ENCODE peak calls at places on chromosomes 7 and 10, in seven cellular contexts. One of them, this sample, is unnamed.

GRCh38 chr10:71082930-71083329 is 129.4 kb upstream of the UNC5B start:
- DNase-seq in nephron progenitor cell: peak; percentile 7
- DNase-seq in activated CD4-positive, CD25-positive, alpha-beta regulatory T cell: no peak
- DNase-seq in NCI-H1417: no peak
- DNase-seq in NCI-H1092: no peak
- DNase-seq in heart right ventricle: no peak
- DNase-seq in activated T-cell treated with anti-CD3 and anti-CD28 coated beads, Interleukin-2, amount 50 U/mL, for 72 hours: no peak
- DNase-seq in this sample: no peak

GRCh38 chr10:62374862-62375710 is 917 bp downstream of the ZNF365 start:
- DNase-seq in activated CD4-positive, CD25-positive, alpha-beta regulatory T cell: no peak
- DNase-seq in NCI-H1417: no peak
- DNase-seq in heart right ventricle: no peak
- DNase-seq in activated T-cell treated with anti-CD3 and anti-CD28 coated beads, Interleukin-2, amount 50 U/mL, for 72 hours: no peak
- DNase-seq in NCI-H1092: no peak
- DNase-seq in nephron progenitor cell: no peak
- DNase-seq in this sample: no peak

GRCh38 chr7:57388761-57389160 is 61.2 kb upstream of the ZNF716 start:
- DNase-seq in NCI-H1417: no peak
- DNase-seq in NCI-H1092: no peak
- DNase-seq in nephron progenitor cell: no peak
- DNase-seq in heart right ventricle: no peak
- DNase-seq in activated CD4-positive, CD25-positive, alpha-beta regulatory T cell: no peak
- DNase-seq in activated T-cell treated with anti-CD3 and anti-CD28 coated beads, Interleukin-2, amount 50 U/mL, for 72 hours: no peak
- DNase-seq in this sample: no peak

GRCh38 chr10:31133251-31133627 is 101.6 kb upstream of the ZNF438 start:
- DNase-seq in NCI-H1417: no peak
- DNase-seq in NCI-H1092: no peak
- DNase-seq in nephron progenitor cell: no peak
- DNase-seq in activated T-cell treated with anti-CD3 and anti-CD28 coated beads, Interleukin-2, amount 50 U/mL, for 72 hours: no peak
- DNase-seq in heart right ventricle: no peak
- DNase-seq in activated CD4-positive, CD25-positive, alpha-beta regulatory T cell: no peak
- DNase-seq in this sample: no peak

GRCh38 chr7:98034044-98035035 is 44.3 kb upstream of the OCM2 start:
- DNase-seq in nephron progenitor cell: peak; percentile 15
- DNase-seq in NCI-H1417: no peak
- DNase-seq in NCI-H1092: no peak
- DNase-seq in heart right ventricle: no peak
- DNase-seq in activated CD4-positive, CD25-positive, alpha-beta regulatory T cell: no peak
- DNase-seq in activated T-cell treated with anti-CD3 and anti-CD28 coated beads, Interleukin-2, amount 50 U/mL, for 72 hours: no peak
- DNase-seq in this sample: no peak

GRCh38 chr7:229184-229964 is 37.0 kb downstream of the FAM20C start:
- DNase-seq in activated T-cell treated with anti-CD3 and anti-CD28 coated beads, Interleukin-2, amount 50 U/mL, for 72 hours: no peak
- DNase-seq in NCI-H1417: no peak
- DNase-seq in heart right ventricle: peak; percentile 55
- DNase-seq in activated CD4-positive, CD25-positive, alpha-beta regulatory T cell: no peak
- DNase-seq in nephron progenitor cell: no peak
- DNase-seq in NCI-H1092: no peak
- DNase-seq in this sample: no peak

GRCh38 chr7:44277851-44278250 is 47.5 kb downstream of the CAMK2B start:
- DNase-seq in activated CD4-positive, CD25-positive, alpha-beta regulatory T cell: no peak
- DNase-seq in NCI-H1417: no peak
- DNase-seq in activated T-cell treated with anti-CD3 and anti-CD28 coated beads, Interleukin-2, amount 50 U/mL, for 72 hours: no peak
- DNase-seq in nephron progenitor cell: peak; percentile 1
- DNase-seq in NCI-H1092: no peak
- DNase-seq in heart right ventricle: peak; percentile 74
- DNase-seq in this sample: no peak

GRCh38 chr10:24456319-24456718 is 247.4 kb downstream of the KIAA1217 start:
- DNase-seq in nephron progenitor cell: no peak
- DNase-seq in activated CD4-positive, CD25-positive, alpha-beta regulatory T cell: no peak
- DNase-seq in NCI-H1092: no peak
- DNase-seq in heart right ventricle: no peak
- DNase-seq in NCI-H1417: no peak
- DNase-seq in activated T-cell treated with anti-CD3 and anti-CD28 coated beads, Interleukin-2, amount 50 U/mL, for 72 hours: no peak
- DNase-seq in this sample: no peak

GRCh38 chr10:101244321-101245050 is 15.2 kb upstream of the LBX1 start:
- DNase-seq in activated CD4-positive, CD25-positive, alpha-beta regulatory T cell: no peak
- DNase-seq in activated T-cell treated with anti-CD3 and anti-CD28 coated beads, Interleukin-2, amount 50 U/mL, for 72 hours: no peak
- DNase-seq in nephron progenitor cell: no peak
- DNase-seq in NCI-H1092: no peak
- DNase-seq in NCI-H1417: no peak
- DNase-seq in heart right ventricle: no peak
- DNase-seq in this sample: no peak

GRCh38 chr7:73992104-73992562 is 35.8 kb upstream of the ELN start:
- DNase-seq in activated T-cell treated with anti-CD3 and anti-CD28 coated beads, Interleukin-2, amount 50 U/mL, for 72 hours: no peak
- DNase-seq in nephron progenitor cell: peak; percentile 46
- DNase-seq in activated CD4-positive, CD25-positive, alpha-beta regulatory T cell: no peak
- DNase-seq in NCI-H1417: no peak
- DNase-seq in heart right ventricle: peak; percentile 64
- DNase-seq in NCI-H1092: no peak
- DNase-seq in this sample: no peak

GRCh38 chr10:63384675-63385074 is 81.1 kb downstream of the JMJD1C start:
- DNase-seq in NCI-H1092: no peak
- DNase-seq in activated T-cell treated with anti-CD3 and anti-CD28 coated beads, Interleukin-2, amount 50 U/mL, for 72 hours: no peak
- DNase-seq in activated CD4-positive, CD25-positive, alpha-beta regulatory T cell: no peak
- DNase-seq in nephron progenitor cell: no peak
- DNase-seq in NCI-H1417: no peak
- DNase-seq in heart right ventricle: no peak
- DNase-seq in this sample: no peak

GRCh38 chr10:112658900-112659328 is 211.9 kb downstream of the VTI1A start:
- DNase-seq in NCI-H1417: no peak
- DNase-seq in activated T-cell treated with anti-CD3 and anti-CD28 coated beads, Interleukin-2, amount 50 U/mL, for 72 hours: no peak
- DNase-seq in activated CD4-positive, CD25-positive, alpha-beta regulatory T cell: no peak
- DNase-seq in nephron progenitor cell: no peak
- DNase-seq in NCI-H1092: no peak
- DNase-seq in heart right ventricle: no peak
- DNase-seq in this sample: no peak

GRCh38 chr7:100682228-100682741 is 8.7 kb downstream of the GNB2 start:
- DNase-seq in heart right ventricle: no peak
- DNase-seq in NCI-H1092: no peak
- DNase-seq in activated T-cell treated with anti-CD3 and anti-CD28 coated beads, Interleukin-2, amount 50 U/mL, for 72 hours: no peak
- DNase-seq in activated CD4-positive, CD25-positive, alpha-beta regulatory T cell: no peak
- DNase-seq in nephron progenitor cell: no peak
- DNase-seq in NCI-H1417: no peak
- DNase-seq in this sample: no peak

GRCh38 chr7:28570113-28570969 is 158.0 kb downstream of the CREB5 start:
- DNase-seq in NCI-H1417: no peak
- DNase-seq in NCI-H1092: no peak
- DNase-seq in activated CD4-positive, CD25-positive, alpha-beta regulatory T cell: no peak
- DNase-seq in activated T-cell treated with anti-CD3 and anti-CD28 coated beads, Interleukin-2, amount 50 U/mL, for 72 hours: no peak
- DNase-seq in nephron progenitor cell: peak; percentile 38
- DNase-seq in heart right ventricle: no peak
- DNase-seq in this sample: no peak

GRCh38 chr10:78903351-78903940 is 165.3 kb upstream of the ZMIZ1 start:
- DNase-seq in activated T-cell treated with anti-CD3 and anti-CD28 coated beads, Interleukin-2, amount 50 U/mL, for 72 hours: no peak
- DNase-seq in heart right ventricle: no peak
- DNase-seq in NCI-H1417: no peak
- DNase-seq in NCI-H1092: no peak
- DNase-seq in nephron progenitor cell: no peak
- DNase-seq in activated CD4-positive, CD25-positive, alpha-beta regulatory T cell: no peak
- DNase-seq in this sample: no peak

GRCh38 chr10:86411281-86411841 is 44.8 kb upstream of the GRID1 start:
- DNase-seq in NCI-H1092: no peak
- DNase-seq in heart right ventricle: no peak
- DNase-seq in NCI-H1417: no peak
- DNase-seq in activated CD4-positive, CD25-positive, alpha-beta regulatory T cell: no peak
- DNase-seq in activated T-cell treated with anti-CD3 and anti-CD28 coated beads, Interleukin-2, amount 50 U/mL, for 72 hours: no peak
- DNase-seq in nephron progenitor cell: no peak
- DNase-seq in this sample: no peak

GRCh38 chr7:122702872-122703510 is at the start of gene RNF148:
- DNase-seq in NCI-H1417: no peak
- DNase-seq in NCI-H1092: no peak
- DNase-seq in activated CD4-positive, CD25-positive, alpha-beta regulatory T cell: no peak
- DNase-seq in heart right ventricle: no peak
- DNase-seq in nephron progenitor cell: no peak
- DNase-seq in activated T-cell treated with anti-CD3 and anti-CD28 coated beads, Interleukin-2, amount 50 U/mL, for 72 hours: no peak
- DNase-seq in this sample: no peak

GRCh38 chr7:75963383-75963995 is 30.9 kb downstream of the TMEM120A start:
- DNase-seq in NCI-H1417: no peak
- DNase-seq in NCI-H1092: no peak
- DNase-seq in nephron progenitor cell: no peak
- DNase-seq in activated T-cell treated with anti-CD3 and anti-CD28 coated beads, Interleukin-2, amount 50 U/mL, for 72 hours: no peak
- DNase-seq in heart right ventricle: peak; percentile 30
- DNase-seq in activated CD4-positive, CD25-positive, alpha-beta regulatory T cell: no peak
- DNase-seq in this sample: no peak

GRCh38 chr7:98354511-98355249 is 46.2 kb downstream of the BAIAP2L1 start:
- DNase-seq in activated CD4-positive, CD25-positive, alpha-beta regulatory T cell: no peak
- DNase-seq in NCI-H1417: no peak
- DNase-seq in NCI-H1092: no peak
- DNase-seq in activated T-cell treated with anti-CD3 and anti-CD28 coated beads, Interleukin-2, amount 50 U/mL, for 72 hours: no peak
- DNase-seq in heart right ventricle: no peak
- DNase-seq in nephron progenitor cell: no peak
- DNase-seq in this sample: no peak

GRCh38 chr7:135669774-135670173 is 7.5 kb downstream of the STMP1 start:
- DNase-seq in NCI-H1092: no peak
- DNase-seq in nephron progenitor cell: no peak
- DNase-seq in activated CD4-positive, CD25-positive, alpha-beta regulatory T cell: no peak
- DNase-seq in heart right ventricle: no peak
- DNase-seq in activated T-cell treated with anti-CD3 and anti-CD28 coated beads, Interleukin-2, amount 50 U/mL, for 72 hours: no peak
- DNase-seq in NCI-H1417: no peak
- DNase-seq in this sample: no peak

GRCh38 chr10:20855398-20856038 is 41.6 kb downstream of the NEBL start:
- DNase-seq in nephron progenitor cell: no peak
- DNase-seq in activated T-cell treated with anti-CD3 and anti-CD28 coated beads, Interleukin-2, amount 50 U/mL, for 72 hours: no peak
- DNase-seq in NCI-H1092: no peak
- DNase-seq in NCI-H1417: no peak
- DNase-seq in heart right ventricle: no peak
- DNase-seq in activated CD4-positive, CD25-positive, alpha-beta regulatory T cell: no peak
- DNase-seq in this sample: no peak

GRCh38 chr7:2873146-2873545 is 29.0 kb upstream of the GNA12 start:
- DNase-seq in activated CD4-positive, CD25-positive, alpha-beta regulatory T cell: no peak
- DNase-seq in nephron progenitor cell: no peak
- DNase-seq in activated T-cell treated with anti-CD3 and anti-CD28 coated beads, Interleukin-2, amount 50 U/mL, for 72 hours: no peak
- DNase-seq in heart right ventricle: peak; percentile 43
- DNase-seq in NCI-H1417: peak; percentile 89
- DNase-seq in NCI-H1092: no peak
- DNase-seq in this sample: no peak

GRCh38 chr7:158491094-158491493 is 96.5 kb downstream of the PTPRN2 start:
- DNase-seq in nephron progenitor cell: no peak
- DNase-seq in activated CD4-positive, CD25-positive, alpha-beta regulatory T cell: no peak
- DNase-seq in heart right ventricle: no peak
- DNase-seq in NCI-H1092: no peak
- DNase-seq in NCI-H1417: no peak
- DNase-seq in activated T-cell treated with anti-CD3 and anti-CD28 coated beads, Interleukin-2, amount 50 U/mL, for 72 hours: no peak
- DNase-seq in this sample: no peak

GRCh38 chr10:67438605-67439258 is 257.3 kb downstream of the CTNNA3 start:
- DNase-seq in NCI-H1092: no peak
- DNase-seq in NCI-H1417: no peak
- DNase-seq in activated T-cell treated with anti-CD3 and anti-CD28 coated beads, Interleukin-2, amount 50 U/mL, for 72 hours: no peak
- DNase-seq in activated CD4-positive, CD25-positive, alpha-beta regulatory T cell: no peak
- DNase-seq in nephron progenitor cell: no peak
- DNase-seq in heart right ventricle: no peak
- DNase-seq in this sample: no peak

GRCh38 chr7:16889305-16889704 is 7.5 kb upstream of the AGR3 start:
- DNase-seq in heart right ventricle: no peak
- DNase-seq in activated T-cell treated with anti-CD3 and anti-CD28 coated beads, Interleukin-2, amount 50 U/mL, for 72 hours: no peak
- DNase-seq in NCI-H1417: no peak
- DNase-seq in activated CD4-positive, CD25-positive, alpha-beta regulatory T cell: no peak
- DNase-seq in NCI-H1092: no peak
- DNase-seq in nephron progenitor cell: no peak
- DNase-seq in this sample: no peak

GRCh38 chr7:132307465-132307864 is 268.8 kb downstream of the PLXNA4 start:
- DNase-seq in heart right ventricle: no peak
- DNase-seq in nephron progenitor cell: no peak
- DNase-seq in activated CD4-positive, CD25-positive, alpha-beta regulatory T cell: no peak
- DNase-seq in activated T-cell treated with anti-CD3 and anti-CD28 coated beads, Interleukin-2, amount 50 U/mL, for 72 hours: no peak
- DNase-seq in NCI-H1417: no peak
- DNase-seq in NCI-H1092: no peak
- DNase-seq in this sample: no peak

GRCh38 chr7:47383696-47384445 is 198.0 kb downstream of the TNS3 start:
- DNase-seq in heart right ventricle: no peak
- DNase-seq in activated CD4-positive, CD25-positive, alpha-beta regulatory T cell: no peak
- DNase-seq in nephron progenitor cell: no peak
- DNase-seq in activated T-cell treated with anti-CD3 and anti-CD28 coated beads, Interleukin-2, amount 50 U/mL, for 72 hours: no peak
- DNase-seq in NCI-H1092: no peak
- DNase-seq in NCI-H1417: no peak
- DNase-seq in this sample: no peak

GRCh38 chr10:78774614-78774998 is 294.2 kb upstream of the ZMIZ1 start:
- DNase-seq in nephron progenitor cell: no peak
- DNase-seq in NCI-H1092: no peak
- DNase-seq in activated CD4-positive, CD25-positive, alpha-beta regulatory T cell: no peak
- DNase-seq in activated T-cell treated with anti-CD3 and anti-CD28 coated beads, Interleukin-2, amount 50 U/mL, for 72 hours: no peak
- DNase-seq in heart right ventricle: no peak
- DNase-seq in NCI-H1417: no peak
- DNase-seq in this sample: no peak

GRCh38 chr7:151840088-151840910 is 36.6 kb downstream of the PRKAG2 start:
- DNase-seq in nephron progenitor cell: no peak
- DNase-seq in activated CD4-positive, CD25-positive, alpha-beta regulatory T cell: no peak
- DNase-seq in heart right ventricle: no peak
- DNase-seq in NCI-H1417: no peak
- DNase-seq in activated T-cell treated with anti-CD3 and anti-CD28 coated beads, Interleukin-2, amount 50 U/mL, for 72 hours: no peak
- DNase-seq in NCI-H1092: no peak
- DNase-seq in this sample: no peak

GRCh38 chr7:116576350-116577319 is 51.8 kb downstream of the CAV1 start:
- DNase-seq in NCI-H1092: no peak
- DNase-seq in NCI-H1417: no peak
- DNase-seq in nephron progenitor cell: no peak
- DNase-seq in activated T-cell treated with anti-CD3 and anti-CD28 coated beads, Interleukin-2, amount 50 U/mL, for 72 hours: peak; percentile 42
- DNase-seq in heart right ventricle: no peak
- DNase-seq in activated CD4-positive, CD25-positive, alpha-beta regulatory T cell: no peak
- DNase-seq in this sample: peak; percentile 33

GRCh38 chr10:43308986-43309385 is 42.1 kb upstream of the RASGEF1A start:
- DNase-seq in heart right ventricle: no peak
- DNase-seq in nephron progenitor cell: no peak
- DNase-seq in NCI-H1417: no peak
- DNase-seq in activated CD4-positive, CD25-positive, alpha-beta regulatory T cell: no peak
- DNase-seq in activated T-cell treated with anti-CD3 and anti-CD28 coated beads, Interleukin-2, amount 50 U/mL, for 72 hours: no peak
- DNase-seq in NCI-H1092: no peak
- DNase-seq in this sample: no peak

GRCh38 chr10:28503114-28503513 is 29.8 kb upstream of the WAC start:
- DNase-seq in NCI-H1092: peak; percentile 72
- DNase-seq in NCI-H1417: peak; percentile 31
- DNase-seq in activated T-cell treated with anti-CD3 and anti-CD28 coated beads, Interleukin-2, amount 50 U/mL, for 72 hours: no peak
- DNase-seq in nephron progenitor cell: no peak
- DNase-seq in activated CD4-positive, CD25-positive, alpha-beta regulatory T cell: no peak
- DNase-seq in heart right ventricle: peak; percentile 15
- DNase-seq in this sample: no peak

GRCh38 chr10:76429331-76429625 is 997.9 kb downstream of the LRMDA start:
- DNase-seq in activated CD4-positive, CD25-positive, alpha-beta regulatory T cell: no peak
- DNase-seq in heart right ventricle: no peak
- DNase-seq in NCI-H1417: no peak
- DNase-seq in nephron progenitor cell: no peak
- DNase-seq in activated T-cell treated with anti-CD3 and anti-CD28 coated beads, Interleukin-2, amount 50 U/mL, for 72 hours: no peak
- DNase-seq in NCI-H1092: no peak
- DNase-seq in this sample: no peak

GRCh38 chr10:122286872-122287271 is 15.8 kb downstream of the BTBD16 start:
- DNase-seq in NCI-H1417: no peak
- DNase-seq in activated T-cell treated with anti-CD3 and anti-CD28 coated beads, Interleukin-2, amount 50 U/mL, for 72 hours: no peak
- DNase-seq in nephron progenitor cell: peak; percentile 23
- DNase-seq in heart right ventricle: no peak
- DNase-seq in NCI-H1092: no peak
- DNase-seq in activated CD4-positive, CD25-positive, alpha-beta regulatory T cell: no peak
- DNase-seq in this sample: peak; percentile 29

GRCh38 chr10:96377816-96378294 is 19.1 kb upstream of the OPALIN start:
- DNase-seq in heart right ventricle: peak; percentile 39
- DNase-seq in activated T-cell treated with anti-CD3 and anti-CD28 coated beads, Interleukin-2, amount 50 U/mL, for 72 hours: no peak
- DNase-seq in nephron progenitor cell: no peak
- DNase-seq in activated CD4-positive, CD25-positive, alpha-beta regulatory T cell: no peak
- DNase-seq in NCI-H1417: no peak
- DNase-seq in NCI-H1092: no peak
- DNase-seq in this sample: no peak

GRCh38 chr7:24318326-24318725 is 34.3 kb downstream of the NPY start:
- DNase-seq in heart right ventricle: no peak
- DNase-seq in NCI-H1417: no peak
- DNase-seq in activated T-cell treated with anti-CD3 and anti-CD28 coated beads, Interleukin-2, amount 50 U/mL, for 72 hours: no peak
- DNase-seq in activated CD4-positive, CD25-positive, alpha-beta regulatory T cell: no peak
- DNase-seq in NCI-H1092: no peak
- DNase-seq in nephron progenitor cell: peak; percentile 4
- DNase-seq in this sample: no peak

GRCh38 chr10:43781480-43782361 is 133.0 kb upstream of the ZNF32 start:
- DNase-seq in nephron progenitor cell: no peak
- DNase-seq in activated T-cell treated with anti-CD3 and anti-CD28 coated beads, Interleukin-2, amount 50 U/mL, for 72 hours: peak; percentile 68
- DNase-seq in activated CD4-positive, CD25-positive, alpha-beta regulatory T cell: no peak
- DNase-seq in NCI-H1417: no peak
- DNase-seq in NCI-H1092: no peak
- DNase-seq in heart right ventricle: no peak
- DNase-seq in this sample: no peak

GRCh38 chr7:50629238-50629901 is 64.2 kb upstream of the DDC start:
- DNase-seq in NCI-H1417: no peak
- DNase-seq in heart right ventricle: no peak
- DNase-seq in activated CD4-positive, CD25-positive, alpha-beta regulatory T cell: no peak
- DNase-seq in NCI-H1092: no peak
- DNase-seq in nephron progenitor cell: no peak
- DNase-seq in activated T-cell treated with anti-CD3 and anti-CD28 coated beads, Interleukin-2, amount 50 U/mL, for 72 hours: no peak
- DNase-seq in this sample: no peak

This sample was measured in GOT3.